ENCODE peak calls at places on chromosomes 7 and 10, in seven cellular contexts. One of them, this sample, is unnamed.

GRCh38 chr7:55348502-55348901 is 16.6 kb upstream of the LANCL2 start:
- DNase-seq in heart right ventricle: no peak
- DNase-seq in choroid plexus epithelial cell: peak
- DNase-seq in cardiac fibroblast: peak
- DNase-seq in HFFc6: peak
- DNase-seq in GM20000: no peak
- DNase-seq in IMR-90: peak
- DNase-seq in this sample: no peak

GRCh38 chr7:23191022-23191421 is 9.2 kb downstream of the NUP42 start:
- DNase-seq in HFFc6: no peak
- DNase-seq in IMR-90: no peak
- DNase-seq in heart right ventricle: no peak
- DNase-seq in GM20000: no peak
- DNase-seq in choroid plexus epithelial cell: no peak
- DNase-seq in cardiac fibroblast: no peak
- DNase-seq in this sample: no peak

GRCh38 chr10:51765284-51765971 is 66.0 kb upstream of the CSTF2T start:
- DNase-seq in HFFc6: no peak
- DNase-seq in choroid plexus epithelial cell: no peak
- DNase-seq in IMR-90: no peak
- DNase-seq in GM20000: no peak
- DNase-seq in heart right ventricle: no peak
- DNase-seq in cardiac fibroblast: no peak
- DNase-seq in this sample: no peak

GRCh38 chr7:33537078-33537477 is 368.3 kb upstream of the BMPER start:
- DNase-seq in heart right ventricle: no peak
- DNase-seq in choroid plexus epithelial cell: no peak
- DNase-seq in cardiac fibroblast: no peak
- DNase-seq in HFFc6: no peak
- DNase-seq in IMR-90: no peak
- DNase-seq in GM20000: no peak
- DNase-seq in this sample: no peak

GRCh38 chr10:93030409-93030808 is 30.2 kb upstream of the CYP26C1 start:
- DNase-seq in GM20000: no peak
- DNase-seq in choroid plexus epithelial cell: peak
- DNase-seq in heart right ventricle: no peak
- DNase-seq in HFFc6: peak
- DNase-seq in IMR-90: peak
- DNase-seq in cardiac fibroblast: peak
- DNase-seq in this sample: no peak

GRCh38 chr10:63003816-63004453 is 129.2 kb upstream of the NRBF2 start:
- DNase-seq in GM20000: peak
- DNase-seq in heart right ventricle: no peak
- DNase-seq in HFFc6: peak
- DNase-seq in IMR-90: no peak
- DNase-seq in cardiac fibroblast: peak
- DNase-seq in choroid plexus epithelial cell: peak
- DNase-seq in this sample: no peak

GRCh38 chr7:7446616-7447015 is 89.1 kb downstream of the COL28A1 start:
- DNase-seq in IMR-90: no peak
- DNase-seq in heart right ventricle: no peak
- DNase-seq in choroid plexus epithelial cell: peak
- DNase-seq in GM20000: no peak
- DNase-seq in HFFc6: no peak
- DNase-seq in cardiac fibroblast: no peak
- DNase-seq in this sample: no peak

GRCh38 chr10:122854648-122855047 is 9.0 kb upstream of the CUZD1 start:
- DNase-seq in choroid plexus epithelial cell: peak
- DNase-seq in heart right ventricle: no peak
- DNase-seq in cardiac fibroblast: peak
- DNase-seq in IMR-90: peak
- DNase-seq in GM20000: no peak
- DNase-seq in HFFc6: peak
- DNase-seq in this sample: no peak

GRCh38 chr10:116070743-116071320 is 202.2 kb downstream of the GFRA1 start:
- DNase-seq in IMR-90: no peak
- DNase-seq in choroid plexus epithelial cell: no peak
- DNase-seq in cardiac fibroblast: no peak
- DNase-seq in GM20000: no peak
- DNase-seq in heart right ventricle: no peak
- DNase-seq in HFFc6: no peak
- DNase-seq in this sample: no peak

GRCh38 chr10:8360814-8361509 is 306.5 kb downstream of the GATA3 start:
- DNase-seq in HFFc6: no peak
- DNase-seq in cardiac fibroblast: peak
- DNase-seq in heart right ventricle: no peak
- DNase-seq in GM20000: no peak
- DNase-seq in IMR-90: no peak
- DNase-seq in choroid plexus epithelial cell: no peak
- DNase-seq in this sample: no peak

GRCh38 chr10:114305521-114305925 is 66.5 kb downstream of the VWA2 start:
- DNase-seq in cardiac fibroblast: no peak
- DNase-seq in HFFc6: no peak
- DNase-seq in IMR-90: no peak
- DNase-seq in choroid plexus epithelial cell: no peak
- DNase-seq in heart right ventricle: no peak
- DNase-seq in GM20000: no peak
- DNase-seq in this sample: no peak

GRCh38 chr7:132745510-132745909 is 169.2 kb upstream of the PLXNA4 start:
- DNase-seq in heart right ventricle: no peak
- DNase-seq in cardiac fibroblast: no peak
- DNase-seq in IMR-90: no peak
- DNase-seq in choroid plexus epithelial cell: no peak
- DNase-seq in HFFc6: no peak
- DNase-seq in GM20000: no peak
- DNase-seq in this sample: no peak

GRCh38 chr10:102633282-102633681 is 11.0 kb upstream of the TRIM8 start:
- DNase-seq in choroid plexus epithelial cell: peak
- DNase-seq in cardiac fibroblast: peak
- DNase-seq in heart right ventricle: no peak
- DNase-seq in GM20000: no peak
- DNase-seq in HFFc6: peak
- DNase-seq in IMR-90: peak
- DNase-seq in this sample: peak

GRCh38 chr7:105584165-105584564 is 2.9 kb upstream of the EFCAB10 start:
- DNase-seq in IMR-90: no peak
- DNase-seq in cardiac fibroblast: no peak
- DNase-seq in GM20000: no peak
- DNase-seq in HFFc6: no peak
- DNase-seq in choroid plexus epithelial cell: no peak
- DNase-seq in heart right ventricle: no peak
- DNase-seq in this sample: no peak

GRCh38 chr7:25995216-25995615 is 156.8 kb upstream of the NFE2L3 start:
- DNase-seq in HFFc6: no peak
- DNase-seq in choroid plexus epithelial cell: no peak
- DNase-seq in IMR-90: no peak
- DNase-seq in heart right ventricle: no peak
- DNase-seq in cardiac fibroblast: no peak
- DNase-seq in GM20000: no peak
- DNase-seq in this sample: no peak

GRCh38 chr7:44977304-44977858 is 1.4 kb downstream of the MYO1G start:
- DNase-seq in HFFc6: no peak
- DNase-seq in GM20000: peak
- DNase-seq in heart right ventricle: no peak
- DNase-seq in IMR-90: no peak
- DNase-seq in choroid plexus epithelial cell: no peak
- DNase-seq in cardiac fibroblast: no peak
- DNase-seq in this sample: peak

GRCh38 chr7:51034531-51035264 is 252.0 kb upstream of the GRB10 start:
- DNase-seq in IMR-90: peak
- DNase-seq in HFFc6: peak
- DNase-seq in cardiac fibroblast: peak
- DNase-seq in choroid plexus epithelial cell: peak
- DNase-seq in GM20000: no peak
- DNase-seq in heart right ventricle: no peak
- DNase-seq in this sample: no peak

GRCh38 chr10:97549587-97550322 is 22.8 kb upstream of the ANKRD2 start:
- DNase-seq in heart right ventricle: no peak
- DNase-seq in cardiac fibroblast: no peak
- DNase-seq in choroid plexus epithelial cell: no peak
- DNase-seq in HFFc6: no peak
- DNase-seq in GM20000: no peak
- DNase-seq in IMR-90: no peak
- DNase-seq in this sample: no peak

GRCh38 chr7:107224374-107224773 is 55.6 kb downstream of the HBP1 start:
- DNase-seq in choroid plexus epithelial cell: no peak
- DNase-seq in GM20000: no peak
- DNase-seq in HFFc6: no peak
- DNase-seq in cardiac fibroblast: no peak
- DNase-seq in heart right ventricle: no peak
- DNase-seq in IMR-90: no peak
- DNase-seq in this sample: no peak

DNA sequence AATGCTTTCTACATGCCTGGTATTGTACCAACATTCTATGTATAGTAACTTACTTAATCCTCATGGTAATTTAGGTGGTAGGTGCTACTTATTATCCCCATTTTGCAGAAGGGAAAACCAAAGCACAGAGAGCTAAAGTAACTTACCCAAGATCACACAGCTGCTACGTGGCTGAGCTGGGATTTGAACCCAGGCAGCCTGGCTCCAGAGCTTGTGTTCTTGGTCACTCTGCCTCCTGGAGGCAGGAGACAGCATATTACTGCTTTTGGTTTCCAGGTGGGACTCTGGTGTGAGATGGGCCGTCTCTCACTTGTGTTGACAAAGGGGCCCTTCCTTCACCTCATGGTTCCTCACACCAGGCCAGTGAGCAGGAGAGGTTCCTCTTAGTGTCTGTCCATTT is 79.8 kb upstream of the PPIF start:
- DNase-seq in choroid plexus epithelial cell: no peak
- DNase-seq in heart right ventricle: no peak
- DNase-seq in GM20000: no peak
- DNase-seq in cardiac fibroblast: no peak
- DNase-seq in IMR-90: no peak
- DNase-seq in HFFc6: no peak
- DNase-seq in this sample: no peak
- TF ChIP-seq CTCF in choroid plexus epithelial cell: peak
- TF ChIP-seq CTCF in heart right ventricle: no peak
- TF ChIP-seq CTCF in GM20000: no peak
- TF ChIP-seq CTCF in cardiac fibroblast: no peak
- TF ChIP-seq CTCF in IMR-90: no peak
- TF ChIP-seq CTCF in HFFc6: peak
- TF ChIP-seq CTCF in this sample: peak

GRCh38 chr7:143388491-143389101 is 7.5 kb downstream of the ZYX start:
- DNase-seq in choroid plexus epithelial cell: no peak
- DNase-seq in IMR-90: no peak
- DNase-seq in heart right ventricle: no peak
- DNase-seq in cardiac fibroblast: no peak
- DNase-seq in GM20000: no peak
- DNase-seq in HFFc6: no peak
- DNase-seq in this sample: no peak
- TF ChIP-seq CTCF in choroid plexus epithelial cell: peak
- TF ChIP-seq CTCF in IMR-90: no peak
- TF ChIP-seq CTCF in heart right ventricle: no peak
- TF ChIP-seq CTCF in cardiac fibroblast: no peak
- TF ChIP-seq CTCF in GM20000: no peak
- TF ChIP-seq CTCF in HFFc6: peak
- TF ChIP-seq CTCF in this sample: no peak

DNA sequence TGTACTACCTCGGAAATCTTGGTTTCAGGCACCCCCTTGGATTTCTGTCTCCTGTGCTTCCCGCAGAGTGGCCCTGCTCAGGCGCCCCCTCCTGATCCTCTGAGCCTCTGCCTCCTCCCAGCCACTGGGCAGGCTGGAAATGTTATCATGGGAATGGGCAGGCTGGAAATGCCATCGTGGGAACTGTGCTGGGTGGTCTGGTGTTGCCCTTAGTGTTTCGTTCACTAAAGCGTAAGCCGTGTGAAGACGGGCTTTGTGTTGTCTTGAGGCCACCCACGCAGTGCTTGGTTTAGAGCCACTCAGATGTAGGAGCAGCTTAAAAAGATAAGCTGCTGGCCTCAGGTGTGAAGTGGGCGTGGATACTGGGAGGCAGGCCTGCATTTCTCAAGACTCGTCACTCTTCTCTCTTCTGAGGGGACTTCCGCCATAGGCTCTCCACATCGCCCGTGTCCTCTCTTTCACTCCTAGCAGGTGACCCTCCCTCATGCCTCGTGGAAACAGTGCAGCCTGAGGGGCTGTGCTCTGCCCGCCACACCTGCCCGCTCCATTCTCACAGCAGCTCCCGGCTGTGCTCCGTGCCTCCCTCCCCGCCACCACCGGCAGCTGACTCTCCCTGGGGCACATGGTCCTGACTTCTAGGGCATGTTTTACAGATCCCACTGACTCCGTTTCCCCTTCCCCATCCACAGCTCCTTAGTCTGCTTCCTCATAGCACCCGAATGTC is 28.5 kb downstream of the PPP2R2D start:
- DNase-seq in choroid plexus epithelial cell: no peak
- DNase-seq in cardiac fibroblast: no peak
- DNase-seq in IMR-90: no peak
- DNase-seq in GM20000: peak
- DNase-seq in heart right ventricle: no peak
- DNase-seq in HFFc6: no peak
- DNase-seq in this sample: peak
- TF ChIP-seq CTCF in choroid plexus epithelial cell: peak
- TF ChIP-seq CTCF in cardiac fibroblast: no peak
- TF ChIP-seq CTCF in IMR-90: no peak
- TF ChIP-seq CTCF in GM20000: no peak
- TF ChIP-seq CTCF in heart right ventricle: no peak
- TF ChIP-seq CTCF in HFFc6: no peak
- TF ChIP-seq CTCF in this sample: no peak

GRCh38 chr7:84039432-84039831 is 155.2 kb downstream of the SEMA3A start:
- DNase-seq in IMR-90: no peak
- DNase-seq in GM20000: no peak
- DNase-seq in heart right ventricle: no peak
- DNase-seq in choroid plexus epithelial cell: no peak
- DNase-seq in HFFc6: no peak
- DNase-seq in cardiac fibroblast: no peak
- DNase-seq in this sample: no peak

GRCh38 chr7:84043661-84044191 is 150.9 kb downstream of the SEMA3A start:
- DNase-seq in IMR-90: no peak
- DNase-seq in heart right ventricle: no peak
- DNase-seq in cardiac fibroblast: no peak
- DNase-seq in GM20000: no peak
- DNase-seq in choroid plexus epithelial cell: peak
- DNase-seq in HFFc6: no peak
- DNase-seq in this sample: no peak

GRCh38 chr7:84042110-84042539 is 152.5 kb downstream of the SEMA3A start:
- DNase-seq in heart right ventricle: no peak
- DNase-seq in HFFc6: peak
- DNase-seq in cardiac fibroblast: peak
- DNase-seq in IMR-90: peak
- DNase-seq in GM20000: no peak
- DNase-seq in choroid plexus epithelial cell: peak
- DNase-seq in this sample: no peak

GRCh38 chr7:84041649-84042048 is 152.9 kb downstream of the SEMA3A start:
- DNase-seq in IMR-90: no peak
- DNase-seq in choroid plexus epithelial cell: no peak
- DNase-seq in HFFc6: no peak
- DNase-seq in GM20000: no peak
- DNase-seq in cardiac fibroblast: no peak
- DNase-seq in heart right ventricle: no peak
- DNase-seq in this sample: no peak

DNA sequence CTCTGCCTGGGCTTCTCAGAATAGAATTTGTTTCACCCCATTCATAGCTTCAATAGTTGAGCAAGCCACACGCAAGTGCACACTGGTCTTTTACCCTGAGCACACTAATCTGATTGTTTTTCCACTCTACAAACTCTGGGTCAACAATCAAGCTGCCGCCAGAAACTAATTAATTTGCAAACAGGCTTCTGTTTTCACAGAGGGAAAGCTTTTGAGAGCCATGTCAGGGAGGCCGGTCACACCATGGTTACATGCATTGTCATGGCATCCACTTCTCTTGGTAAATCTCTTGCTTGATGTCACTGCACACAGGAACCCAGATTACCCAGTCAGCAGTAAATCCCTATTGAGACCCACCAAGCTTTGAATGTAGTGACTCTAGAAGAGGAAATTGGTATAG is 154.2 kb downstream of the SEMA3A start:
- DNase-seq in heart right ventricle: no peak
- DNase-seq in IMR-90: no peak
- DNase-seq in HFFc6: no peak
- DNase-seq in choroid plexus epithelial cell: no peak
- DNase-seq in cardiac fibroblast: no peak
- DNase-seq in GM20000: no peak
- DNase-seq in this sample: no peak
- TF ChIP-seq CTCF in heart right ventricle: no peak
- TF ChIP-seq CTCF in IMR-90: no peak
- TF ChIP-seq CTCF in HFFc6: no peak
- TF ChIP-seq CTCF in choroid plexus epithelial cell: no peak
- TF ChIP-seq CTCF in cardiac fibroblast: no peak
- TF ChIP-seq CTCF in GM20000: no peak
- TF ChIP-seq CTCF in this sample: no peak